ENCODE peak calls at places on chromosomes 2 and 18, in ten cellular contexts. Z is small intestine, X is T-helper 1 cell, O is AG09319, S is memory B cell, R is COR-L47, D is AG04450, J is dorsolateral prefrontal cortex, P is Daoy, T is brain microvascular endothelial cell. F is an unnamed sample.

GRCh38 chr2:160952462-160952861 is 207.8 kb upstream of the TANK start:
- DNase-seq in Z (no peak), X (no peak), O (no peak), S (no peak), R (no peak), D (peak), J (no peak), P (no peak), T (no peak), F (no peak)

GRCh38 chr2:230898016-230898415 is 27.0 kb downstream of the GPR55 start:
- DNase-seq in Z (no peak), X (no peak), O (no peak), S (no peak), R (no peak), D (no peak), J (peak), P (no peak), T (no peak), F (no peak)

GRCh38 chr2:44705356-44705755 is 236.1 kb upstream of the SIX3 start:
- DNase-seq in Z (no peak), X (no peak), O (no peak), S (no peak), R (no peak), D (no peak), J (no peak), P (no peak), T (no peak), F (no peak)

GRCh38 chr2:196927318-196928225 is 1.1 kb upstream of the PGAP1 start:
- DNase-seq in Z (peak), X (peak), O (peak), S (no peak), R (peak), D (peak), J (no peak), P (peak), T (peak), F (peak)

GRCh38 chr2:35891528-35891927 is 464.1 kb upstream of the CRIM1 start:
- DNase-seq in Z (no peak), X (no peak), O (no peak), S (no peak), R (no peak), D (no peak), J (no peak), P (no peak), T (no peak), F (no peak)

GRCh38 chr18:51654441-51655326 is 457.2 kb upstream of the MEX3C start:
- DNase-seq in Z (no peak), X (no peak), O (no peak), S (peak), R (peak), D (no peak), J (no peak), P (no peak), T (no peak), F (no peak)

GRCh38 chr2:179422037-179422643 is 157.5 kb upstream of the SESTD1 start:
- DNase-seq in Z (peak), X (no peak), O (peak), S (peak), R (peak), D (peak), J (peak), P (peak), T (peak), F (peak)

GRCh38 chr18:3481696-3482210 is 31.8 kb downstream of the TGIF1 start:
- DNase-seq in Z (peak), X (no peak), O (no peak), S (no peak), R (no peak), D (peak), J (no peak), P (no peak), T (no peak), F (no peak)

GRCh38 chr2:4354678-4355077 is 651.3 kb downstream of the DCDC2C start:
- DNase-seq in Z (no peak), X (no peak), O (no peak), S (no peak), R (no peak), D (no peak), J (no peak), P (peak), T (peak), F (no peak)

F was measured in NCI-H748 treated with DMSO at 0.1 percent for 48 hours.